ENCODE peak calls at places on chromosomes 2 and 18, in five cellular contexts. Y is spleen, S is K562, R is breast epithelium, B is HCT116. I is an unnamed sample.

GRCh38 chr2:6325616-6326015 is 540.1 kb downstream of the CMPK2 start:
- DNase-seq in Y (no peak), S (no peak), R (no peak), B (no peak), I (no peak)

GRCh38 chr2:145404690-145405089 is 884.8 kb upstream of the ZEB2 start:
- DNase-seq in Y (no peak), S (no peak), R (no peak), B (no peak), I (no peak)

GRCh38 chr2:26112201-26112600 is 60.7 kb upstream of the GAREM2 start:
- DNase-seq in Y (no peak), S (no peak), R (no peak), B (no peak), I (no peak)

GRCh38 chr18:22066083-22066485 is 103.3 kb upstream of the GATA6 start:
- DNase-seq in Y (peak), S (peak), R (no peak), B (no peak), I (no peak)

GRCh38 chr2:148540022-148540421 is 104.5 kb upstream of the EPC2 start:
- DNase-seq in Y (no peak), S (no peak), R (no peak), B (no peak), I (no peak)

GRCh38 chr18:56962322-56962721 is 184.6 kb upstream of the BOD1L2 start:
- DNase-seq in Y (no peak), S (no peak), R (no peak), B (no peak), I (no peak)

GRCh38 chr2:235545369-235546150 is 51.7 kb downstream of the AGAP1 start:
- DNase-seq in Y (peak), S (no peak), R (no peak), B (no peak), I (no peak)

GRCh38 chr2:237927986-237928385 is 38.8 kb upstream of the UBE2F start:
- DNase-seq in Y (no peak), S (no peak), R (no peak), B (no peak), I (no peak)

GRCh38 chr2:150271952-150272351 is 215.5 kb downstream of the RND3 start:
- DNase-seq in Y (no peak), S (no peak), R (no peak), B (no peak), I (no peak)

GRCh38 chr2:239152239-239152915 is 248.4 kb downstream of the HDAC4 start:
- DNase-seq in Y (peak), S (no peak), R (no peak), B (no peak), I (no peak)

GRCh38 chr2:120938132-120938771 is 202.6 kb downstream of the GLI2 start:
- DNase-seq in Y (no peak), S (peak), R (no peak), B (no peak), I (peak)

DNA sequence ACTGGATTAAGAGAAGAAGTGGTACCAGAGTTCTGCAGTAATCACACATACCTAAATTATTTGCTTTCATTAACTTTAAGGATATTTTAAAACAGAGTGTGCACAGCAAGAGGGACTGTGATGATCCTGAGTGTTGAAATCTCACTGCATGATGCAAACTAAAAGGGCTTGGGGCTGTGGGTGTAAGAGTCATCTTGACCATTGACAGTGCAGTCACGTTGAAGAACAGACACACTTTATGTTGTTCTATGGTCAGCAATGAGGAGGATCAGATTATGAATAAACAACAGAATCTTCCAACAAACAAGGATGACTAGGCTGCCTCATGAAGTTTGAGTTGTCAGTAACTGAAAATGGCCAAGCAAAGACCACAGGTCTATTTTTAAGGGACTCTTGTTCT is 87.2 kb upstream of the GALNT5 start:
- DNase-seq in Y (no peak), S (no peak), R (no peak), B (no peak), I (no peak)
- TF ChIP-seq POLR2AphosphoS5 in Y (no peak), S (no peak), R (no peak), B (no peak), I (no peak)

GRCh38 chr2:152034257-152034801 is 64.5 kb downstream of the CACNB4 start:
- DNase-seq in Y (no peak), S (no peak), R (no peak), B (no peak), I (no peak)
- TF ChIP-seq POLR2AphosphoS5 in Y (no peak), S (no peak), R (no peak), B (no peak), I (no peak)

DNA sequence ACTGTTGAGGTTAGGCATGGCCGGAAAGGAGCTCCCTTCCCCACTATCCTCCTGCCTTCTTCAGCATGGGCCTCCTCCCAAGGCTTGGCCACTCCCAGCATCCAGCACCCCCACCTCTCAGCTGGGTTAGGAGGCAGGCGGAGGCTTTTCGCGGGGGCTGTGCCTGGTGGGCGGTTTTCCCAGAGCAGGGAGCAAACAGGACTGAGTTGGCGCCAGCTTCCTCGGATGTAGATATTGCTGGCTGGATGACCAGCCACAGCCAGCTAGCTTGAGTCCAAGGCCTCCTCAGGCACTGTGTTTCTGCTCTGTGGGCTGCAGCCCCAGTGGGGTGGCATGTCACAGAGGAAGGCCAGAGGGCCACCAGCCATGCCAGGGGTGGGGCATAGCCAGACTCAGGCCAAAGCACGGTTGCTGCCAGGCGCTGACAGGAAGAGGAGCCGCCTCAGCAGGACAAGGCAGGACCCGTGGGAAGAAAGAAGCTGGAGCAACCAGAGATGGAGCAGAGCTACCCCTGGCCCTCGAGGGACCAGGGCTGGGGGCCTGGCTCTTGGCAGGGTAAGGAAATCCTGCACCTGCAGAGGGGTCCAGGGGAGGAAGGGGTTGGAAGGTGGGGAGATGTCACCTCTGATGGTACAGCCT is at the start of gene TCF23:
- DNase-seq in Y (peak), S (no peak), R (no peak), B (no peak), I (peak)
- TF ChIP-seq POLR2AphosphoS5 in Y (peak), S (no peak), R (no peak), B (no peak), I (no peak)

DNA sequence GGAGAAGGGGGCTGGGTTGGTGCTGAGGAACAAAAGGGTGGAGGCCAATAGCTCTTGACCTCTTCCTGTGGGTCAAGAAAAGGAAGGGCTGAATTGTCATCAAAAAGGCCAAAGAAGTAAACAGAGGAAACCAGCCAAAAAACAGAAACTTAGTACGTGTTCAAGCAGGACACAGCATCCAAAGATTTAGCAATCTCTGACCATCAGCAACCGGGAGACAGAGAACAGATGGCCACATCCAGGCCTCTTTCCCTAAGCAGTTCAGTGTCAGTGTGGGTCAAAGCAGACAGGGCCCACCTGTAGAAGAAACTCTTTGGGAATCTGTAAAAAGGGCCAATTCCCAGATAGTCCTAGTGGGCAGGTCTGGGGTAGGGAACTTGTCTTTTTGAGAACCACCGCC is 2.8 kb downstream of the DNPEP start:
- DNase-seq in Y (no peak), S (no peak), R (no peak), B (no peak), I (no peak)
- TF ChIP-seq POLR2AphosphoS5 in Y (no peak), S (no peak), R (no peak), B (no peak), I (no peak)